ENCODE peak calls at places on chromosome 10, in ten cellular contexts. One of them, this sample, is unnamed.

GRCh38 chr10:4663162-4663992 is 162.6 kb upstream of the AKR1E2 start:
- DNase-seq in MM.1S: no peak
- DNase-seq in fibroblast of lung: peak; percentile 100
- DNase-seq in IMR-90: peak; percentile 99
- DNase-seq in hepatocyte: peak; percentile 92
- DNase-seq in GM23338: peak; percentile 11
- DNase-seq in PC-3: peak; percentile 93
- DNase-seq in SK-N-SH: no peak
- DNase-seq in DND-41: peak; percentile 79
- DNase-seq in neural progenitor cell: peak; percentile 50
- DNase-seq in this sample: peak; percentile 3

GRCh38 chr10:97689637-97690036 is 2.6 kb upstream of the AVPI1 start:
- DNase-seq in neural progenitor cell: no peak
- DNase-seq in SK-N-SH: no peak
- DNase-seq in GM23338: peak; percentile 30
- DNase-seq in hepatocyte: no peak
- DNase-seq in DND-41: no peak
- DNase-seq in IMR-90: peak; percentile 99
- DNase-seq in MM.1S: no peak
- DNase-seq in PC-3: peak; percentile 88
- DNase-seq in fibroblast of lung: peak; percentile 98
- DNase-seq in this sample: no peak

GRCh38 chr10:69838418-69838817 is 36.7 kb downstream of the COL13A1 start:
- DNase-seq in GM23338: no peak
- DNase-seq in DND-41: no peak
- DNase-seq in IMR-90: no peak
- DNase-seq in MM.1S: no peak
- DNase-seq in neural progenitor cell: peak; percentile 44
- DNase-seq in hepatocyte: no peak
- DNase-seq in PC-3: no peak
- DNase-seq in fibroblast of lung: no peak
- DNase-seq in SK-N-SH: no peak
- DNase-seq in this sample: no peak

GRCh38 chr10:69410487-69410886 is 6.2 kb downstream of the TACR2 start:
- DNase-seq in MM.1S: no peak
- DNase-seq in PC-3: no peak
- DNase-seq in hepatocyte: no peak
- DNase-seq in IMR-90: no peak
- DNase-seq in fibroblast of lung: no peak
- DNase-seq in GM23338: no peak
- DNase-seq in SK-N-SH: no peak
- DNase-seq in neural progenitor cell: no peak
- DNase-seq in DND-41: no peak
- DNase-seq in this sample: no peak

GRCh38 chr10:126227762-126228134 is 160.5 kb downstream of the ADAM12 start:
- DNase-seq in PC-3: peak; percentile 11
- DNase-seq in fibroblast of lung: peak; percentile 45
- DNase-seq in GM23338: no peak
- DNase-seq in hepatocyte: no peak
- DNase-seq in SK-N-SH: no peak
- DNase-seq in neural progenitor cell: no peak
- DNase-seq in IMR-90: peak; percentile 75
- DNase-seq in MM.1S: no peak
- DNase-seq in DND-41: no peak
- DNase-seq in this sample: no peak

GRCh38 chr10:122306744-122307143 is 35.6 kb downstream of the BTBD16 start:
- DNase-seq in hepatocyte: no peak
- DNase-seq in SK-N-SH: no peak
- DNase-seq in IMR-90: no peak
- DNase-seq in PC-3: no peak
- DNase-seq in GM23338: no peak
- DNase-seq in fibroblast of lung: no peak
- DNase-seq in MM.1S: no peak
- DNase-seq in neural progenitor cell: no peak
- DNase-seq in DND-41: no peak
- DNase-seq in this sample: no peak

GRCh38 chr10:47449979-47450378 is 33.9 kb downstream of the ANXA8 start:
- DNase-seq in SK-N-SH: no peak
- DNase-seq in PC-3: no peak
- DNase-seq in IMR-90: no peak
- DNase-seq in GM23338: no peak
- DNase-seq in MM.1S: no peak
- DNase-seq in neural progenitor cell: no peak
- DNase-seq in DND-41: no peak
- DNase-seq in hepatocyte: no peak
- DNase-seq in fibroblast of lung: no peak
- DNase-seq in this sample: no peak

GRCh38 chr10:113007343-113007771 is 57.3 kb downstream of the TCF7L2 start:
- DNase-seq in fibroblast of lung: no peak
- DNase-seq in IMR-90: no peak
- DNase-seq in MM.1S: peak; percentile 40
- DNase-seq in PC-3: no peak
- DNase-seq in neural progenitor cell: no peak
- DNase-seq in DND-41: peak; percentile 77
- DNase-seq in SK-N-SH: no peak
- DNase-seq in hepatocyte: no peak
- DNase-seq in GM23338: no peak
- DNase-seq in this sample: peak; percentile 34

GRCh38 chr10:88472540-88472939 is 110.6 kb downstream of the RNLS start:
- DNase-seq in fibroblast of lung: no peak
- DNase-seq in GM23338: peak; percentile 8
- DNase-seq in hepatocyte: no peak
- DNase-seq in DND-41: no peak
- DNase-seq in PC-3: no peak
- DNase-seq in IMR-90: peak; percentile 19
- DNase-seq in SK-N-SH: no peak
- DNase-seq in MM.1S: no peak
- DNase-seq in neural progenitor cell: no peak
- DNase-seq in this sample: no peak

GRCh38 chr10:133229265-133230022 is 573 bp upstream of the UTF1 start:
- DNase-seq in fibroblast of lung: no peak
- DNase-seq in IMR-90: no peak
- DNase-seq in SK-N-SH: no peak
- DNase-seq in DND-41: no peak
- DNase-seq in hepatocyte: no peak
- DNase-seq in GM23338: peak; percentile 73
- DNase-seq in PC-3: no peak
- DNase-seq in MM.1S: no peak
- DNase-seq in neural progenitor cell: no peak
- DNase-seq in this sample: no peak

GRCh38 chr10:97685395-97685958 is 1.6 kb downstream of the AVPI1 start:
- DNase-seq in hepatocyte: no peak
- DNase-seq in DND-41: no peak
- DNase-seq in fibroblast of lung: peak; percentile 12
- DNase-seq in IMR-90: peak; percentile 58
- DNase-seq in MM.1S: no peak
- DNase-seq in neural progenitor cell: peak; percentile 52
- DNase-seq in GM23338: peak; percentile 72
- DNase-seq in PC-3: peak; percentile 27
- DNase-seq in SK-N-SH: peak; percentile 61
- DNase-seq in this sample: no peak

GRCh38 chr10:80260295-80261243 is 28.9 kb downstream of the MAT1A start:
- DNase-seq in fibroblast of lung: no peak
- DNase-seq in hepatocyte: no peak
- DNase-seq in SK-N-SH: peak; percentile 74
- DNase-seq in DND-41: peak; percentile 39
- DNase-seq in GM23338: peak; percentile 78
- DNase-seq in neural progenitor cell: peak; percentile 63
- DNase-seq in PC-3: no peak
- DNase-seq in IMR-90: no peak
- DNase-seq in MM.1S: peak; percentile 16
- DNase-seq in this sample: peak; percentile 27

GRCh38 chr10:72913287-72913686 is 19.7 kb downstream of the OIT3 start:
- DNase-seq in hepatocyte: no peak
- DNase-seq in DND-41: no peak
- DNase-seq in SK-N-SH: no peak
- DNase-seq in GM23338: peak; percentile 48
- DNase-seq in fibroblast of lung: no peak
- DNase-seq in IMR-90: no peak
- DNase-seq in neural progenitor cell: no peak
- DNase-seq in MM.1S: no peak
- DNase-seq in PC-3: no peak
- DNase-seq in this sample: no peak

GRCh38 chr10:44864042-44864436 is 47.1 kb upstream of the TMEM72 start:
- DNase-seq in IMR-90: no peak
- DNase-seq in PC-3: peak; percentile 37
- DNase-seq in fibroblast of lung: peak; percentile 28
- DNase-seq in hepatocyte: peak; percentile 78
- DNase-seq in DND-41: no peak
- DNase-seq in neural progenitor cell: peak; percentile 74
- DNase-seq in SK-N-SH: no peak
- DNase-seq in GM23338: peak; percentile 73
- DNase-seq in MM.1S: no peak
- DNase-seq in this sample: no peak

GRCh38 chr10:84355106-84355505 is 26.7 kb downstream of the CCSER2 start:
- DNase-seq in neural progenitor cell: no peak
- DNase-seq in SK-N-SH: no peak
- DNase-seq in hepatocyte: no peak
- DNase-seq in MM.1S: no peak
- DNase-seq in IMR-90: no peak
- DNase-seq in PC-3: no peak
- DNase-seq in fibroblast of lung: no peak
- DNase-seq in DND-41: no peak
- DNase-seq in GM23338: no peak
- DNase-seq in this sample: no peak

GRCh38 chr10:84356951-84357350 is 28.6 kb downstream of the CCSER2 start:
- DNase-seq in PC-3: no peak
- DNase-seq in MM.1S: no peak
- DNase-seq in neural progenitor cell: no peak
- DNase-seq in SK-N-SH: no peak
- DNase-seq in IMR-90: no peak
- DNase-seq in DND-41: peak; percentile 67
- DNase-seq in fibroblast of lung: no peak
- DNase-seq in hepatocyte: no peak
- DNase-seq in GM23338: no peak
- DNase-seq in this sample: no peak

GRCh38 chr10:84352251-84352842 is 24.0 kb downstream of the CCSER2 start:
- DNase-seq in fibroblast of lung: peak; percentile 61
- DNase-seq in neural progenitor cell: peak; percentile 68
- DNase-seq in PC-3: peak; percentile 67
- DNase-seq in IMR-90: peak; percentile 72
- DNase-seq in MM.1S: peak; percentile 65
- DNase-seq in SK-N-SH: peak; percentile 65
- DNase-seq in DND-41: peak; percentile 70
- DNase-seq in hepatocyte: peak; percentile 57
- DNase-seq in GM23338: peak; percentile 91
- DNase-seq in this sample: peak; percentile 51

GRCh38 chr10:84354623-84355022 is 26.2 kb downstream of the CCSER2 start:
- DNase-seq in DND-41: no peak
- DNase-seq in IMR-90: no peak
- DNase-seq in MM.1S: no peak
- DNase-seq in fibroblast of lung: no peak
- DNase-seq in SK-N-SH: no peak
- DNase-seq in neural progenitor cell: no peak
- DNase-seq in GM23338: no peak
- DNase-seq in hepatocyte: no peak
- DNase-seq in PC-3: no peak
- DNase-seq in this sample: no peak

GRCh38 chr10:84353052-84353803 is 24.8 kb downstream of the CCSER2 start:
- DNase-seq in hepatocyte: no peak
- DNase-seq in PC-3: no peak
- DNase-seq in DND-41: no peak
- DNase-seq in neural progenitor cell: no peak
- DNase-seq in IMR-90: no peak
- DNase-seq in MM.1S: no peak
- DNase-seq in SK-N-SH: no peak
- DNase-seq in fibroblast of lung: no peak
- DNase-seq in GM23338: peak; percentile 57
- DNase-seq in this sample: no peak
- H4K20me1 ChIP-seq in hepatocyte: peaks cover 58% of the 10 kb centered on the region
- H4K20me1 ChIP-seq in PC-3: no peaks in the 10 kb centered on the region
- H4K20me1 ChIP-seq in DND-41: peaks cover 46% of the 10 kb centered on the region
- H4K20me1 ChIP-seq in neural progenitor cell: peaks cover 31% of the 10 kb centered on the region
- H4K20me1 ChIP-seq in IMR-90: peaks cover 53% of the 10 kb centered on the region
- H4K20me1 ChIP-seq in MM.1S: no peaks in the 10 kb centered on the region
- H4K20me1 ChIP-seq in SK-N-SH: peaks cover 82% of the 10 kb centered on the region
- H4K20me1 ChIP-seq in fibroblast of lung: no peaks in the 10 kb centered on the region
- H4K20me1 ChIP-seq in GM23338: no peaks in the 10 kb centered on the region
- H4K20me1 ChIP-seq in this sample: peaks cover 4% of the 10 kb centered on the region

GRCh38 chr10:50600286-50600685 is 23.5 kb downstream of the SGMS1 start:
- DNase-seq in IMR-90: no peak
- DNase-seq in SK-N-SH: no peak
- DNase-seq in neural progenitor cell: no peak
- DNase-seq in PC-3: peak; percentile 78
- DNase-seq in GM23338: no peak
- DNase-seq in MM.1S: no peak
- DNase-seq in DND-41: no peak
- DNase-seq in fibroblast of lung: no peak
- DNase-seq in hepatocyte: no peak
- DNase-seq in this sample: no peak
- H3K4me1 ChIP-seq in IMR-90: peaks cover 18% of the 10 kb centered on the region
- H3K4me1 ChIP-seq in SK-N-SH: peaks cover 20% of the 10 kb centered on the region
- H3K4me1 ChIP-seq in neural progenitor cell: no peaks in the 10 kb centered on the region
- H3K4me1 ChIP-seq in PC-3: peaks cover 55% of the 10 kb centered on the region
- H3K4me1 ChIP-seq in GM23338: peaks cover 29% of the 10 kb centered on the region
- H3K4me1 ChIP-seq in MM.1S: peaks cover 16% of the 10 kb centered on the region
- H3K4me1 ChIP-seq in DND-41: no peaks in the 10 kb centered on the region
- H3K4me1 ChIP-seq in fibroblast of lung: peaks cover 28% of the 10 kb centered on the region
- H3K4me1 ChIP-seq in hepatocyte: peaks cover 45% of the 10 kb centered on the region
- H3K4me1 ChIP-seq in this sample: peaks cover 27% of the 10 kb centered on the region

DNA sequence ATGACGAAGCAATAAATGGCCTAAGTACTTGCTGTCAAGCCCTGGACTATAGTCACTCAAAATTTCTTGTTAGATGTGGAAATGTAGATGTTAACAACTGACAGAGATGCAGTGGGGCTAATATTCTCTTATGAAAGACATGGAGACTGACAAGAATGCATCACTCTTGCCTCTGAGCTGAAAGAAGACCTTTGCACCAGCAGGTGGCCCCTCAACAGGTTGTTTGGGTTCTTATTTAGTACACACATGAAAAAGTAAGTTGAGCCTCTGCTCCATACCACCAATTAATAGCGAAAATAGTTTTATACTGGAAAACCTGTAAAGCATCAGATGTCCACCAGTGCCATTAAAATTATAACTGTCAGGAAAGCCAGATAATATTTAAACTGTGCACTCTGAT is 26.2 kb upstream of the FAM13C start:
- DNase-seq in hepatocyte: no peak
- DNase-seq in fibroblast of lung: no peak
- DNase-seq in MM.1S: no peak
- DNase-seq in SK-N-SH: no peak
- DNase-seq in IMR-90: no peak
- DNase-seq in PC-3: peak; percentile 20
- DNase-seq in DND-41: no peak
- DNase-seq in GM23338: peak; percentile 36
- DNase-seq in neural progenitor cell: peak; percentile 9
- DNase-seq in this sample: no peak
- TF ChIP-seq CTCF in hepatocyte: no peak
- TF ChIP-seq CTCF in fibroblast of lung: no peak
- TF ChIP-seq CTCF in MM.1S: no peak
- TF ChIP-seq CTCF in SK-N-SH: no peak
- TF ChIP-seq CTCF in IMR-90: no peak
- TF ChIP-seq CTCF in PC-3: peak; percentile 45
- TF ChIP-seq CTCF in DND-41: no peak
- TF ChIP-seq CTCF in GM23338: peak; percentile 28
- TF ChIP-seq CTCF in neural progenitor cell: no peak
- TF ChIP-seq CTCF in this sample: no peak

DNA sequence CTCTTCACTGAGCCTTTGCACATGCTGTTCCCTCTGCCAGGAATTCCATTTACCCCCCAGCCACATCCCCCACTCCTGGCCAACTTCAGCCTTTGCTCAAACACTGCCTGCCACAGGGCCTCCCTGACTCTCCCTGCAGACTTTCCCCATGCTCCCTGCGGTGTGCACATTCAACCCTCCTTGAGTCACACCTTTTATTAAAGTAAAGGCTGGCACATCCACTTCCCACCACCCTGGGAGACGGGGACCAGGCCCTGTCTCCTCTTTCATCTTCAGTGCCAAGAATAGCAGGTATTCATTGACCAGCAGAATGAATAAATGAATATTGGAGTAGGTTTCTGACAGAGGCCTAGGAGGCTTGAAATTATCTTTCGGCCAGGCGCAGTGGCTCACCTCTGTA is 91.4 kb downstream of the GRK5 start:
- DNase-seq in fibroblast of lung: no peak
- DNase-seq in MM.1S: no peak
- DNase-seq in GM23338: no peak
- DNase-seq in hepatocyte: no peak
- DNase-seq in PC-3: no peak
- DNase-seq in IMR-90: no peak
- DNase-seq in SK-N-SH: no peak
- DNase-seq in DND-41: no peak
- DNase-seq in neural progenitor cell: no peak
- DNase-seq in this sample: no peak
- H4K20me1 ChIP-seq in fibroblast of lung: no peaks in the 10 kb centered on the region
- H4K20me1 ChIP-seq in MM.1S: no peaks in the 10 kb centered on the region
- H4K20me1 ChIP-seq in GM23338: no peaks in the 10 kb centered on the region
- H4K20me1 ChIP-seq in hepatocyte: no peaks in the 10 kb centered on the region
- H4K20me1 ChIP-seq in PC-3: no peaks in the 10 kb centered on the region
- H4K20me1 ChIP-seq in IMR-90: peaks cover 91% of the 10 kb centered on the region
- H4K20me1 ChIP-seq in SK-N-SH: no peaks in the 10 kb centered on the region
- H4K20me1 ChIP-seq in DND-41: peaks cover 14% of the 10 kb centered on the region
- H4K20me1 ChIP-seq in neural progenitor cell: no peaks in the 10 kb centered on the region
- H4K20me1 ChIP-seq in this sample: no peaks in the 10 kb centered on the region

This sample was measured in OCI-LY7.